ENCODE peak calls at places on chromosomes 7 and 10, in four cellular contexts. J is nephron progenitor cell; D is CD8-positive, alpha-beta T cell; S is osteocyte. G is an unnamed sample.

GRCh38 chr10:104622598-104623209 is 18.4 kb upstream of the SORCS3 start:
- DNase-seq in J (peak), D (no peak), S (no peak), G (peak)

GRCh38 chr10:79020605-79021004 is 48.2 kb upstream of the ZMIZ1 start:
- DNase-seq in J (no peak), D (no peak), S (no peak), G (no peak)

GRCh38 chr7:96084880-96085551 is 236.9 kb downstream of the SLC25A13 start:
- DNase-seq in J (no peak), D (no peak), S (no peak), G (peak)

GRCh38 chr10:69888882-69889584 is 87.3 kb downstream of the COL13A1 start:
- DNase-seq in J (no peak), D (no peak), S (no peak), G (no peak)

GRCh38 chr10:68271104-68271882 is 39.4 kb upstream of the ATOH7 start:
- DNase-seq in J (no peak), D (no peak), S (no peak), G (peak)

GRCh38 chr7:25945608-25946007 is 206.4 kb upstream of the NFE2L3 start:
- DNase-seq in J (no peak), D (no peak), S (no peak), G (peak)

GRCh38 chr7:16929146-16929762 is 47.5 kb upstream of the AGR3 start:
- DNase-seq in J (no peak), D (no peak), S (no peak), G (no peak)

GRCh38 chr7:5672468-5672867 is 109.0 kb downstream of the RNF216 start:
- DNase-seq in J (no peak), D (no peak), S (no peak), G (no peak)

GRCh38 chr10:103238506-103239252 is 7.0 kb upstream of the RPEL1 start:
- DNase-seq in J (no peak), D (no peak), S (no peak), G (peak)

GRCh38 chr10:60916025-60916424 is 28.0 kb downstream of the RHOBTB1 start:
- DNase-seq in J (no peak), D (no peak), S (no peak), G (no peak)
- TF ChIP-seq CTCF in J (no peak), D (no peak), S (no peak), G (peak)

GRCh38 chr7:11489280-11489679 is 342.7 kb downstream of the THSD7A start:
- DNase-seq in J (no peak), D (no peak), S (no peak), G (no peak)
- TF ChIP-seq CTCF in J (no peak), D (no peak), S (no peak), G (no peak)

DNA sequence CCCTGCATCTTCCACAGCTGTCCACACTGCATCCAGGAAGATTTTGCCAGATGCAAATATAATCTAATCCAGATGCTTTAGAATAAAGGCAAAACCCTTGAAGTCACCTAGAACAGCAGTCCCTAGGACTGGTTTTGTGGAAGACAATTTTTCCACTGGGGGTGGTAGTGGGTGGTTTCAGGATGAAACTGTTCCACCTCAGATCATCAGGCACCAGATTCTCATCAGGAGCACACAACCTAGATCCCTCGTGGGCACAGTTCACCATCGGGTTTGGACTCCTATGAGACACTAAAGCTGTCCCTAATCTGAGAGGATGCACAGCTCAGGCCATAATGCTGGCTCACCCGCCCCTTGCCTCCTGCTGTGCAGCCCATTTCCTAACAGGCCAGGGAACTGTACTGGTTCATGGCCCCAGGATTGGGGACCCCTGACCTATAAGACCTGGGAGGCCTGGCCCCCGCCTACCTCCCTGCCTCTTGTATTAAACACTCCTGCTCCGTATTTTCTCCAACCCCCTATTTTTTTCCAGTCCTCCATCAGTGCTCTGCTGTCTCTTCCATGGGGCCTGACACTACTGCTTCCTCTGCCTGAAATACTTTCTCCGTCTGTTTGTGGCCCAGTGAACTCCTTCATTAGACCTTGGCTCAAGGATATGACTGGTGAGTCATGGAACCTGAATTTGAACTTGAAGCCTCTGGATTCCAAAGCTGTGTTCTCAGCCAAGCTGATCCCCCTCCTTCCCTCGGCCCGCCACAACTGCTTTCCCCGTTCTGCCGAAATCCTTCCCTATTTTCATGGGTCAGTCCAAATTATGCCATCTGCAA is 79.9 kb upstream of the RHEB start:
- DNase-seq in J (no peak), D (no peak), S (no peak), G (peak)
- TF ChIP-seq CTCF in J (no peak), D (no peak), S (peak), G (no peak)

DNA sequence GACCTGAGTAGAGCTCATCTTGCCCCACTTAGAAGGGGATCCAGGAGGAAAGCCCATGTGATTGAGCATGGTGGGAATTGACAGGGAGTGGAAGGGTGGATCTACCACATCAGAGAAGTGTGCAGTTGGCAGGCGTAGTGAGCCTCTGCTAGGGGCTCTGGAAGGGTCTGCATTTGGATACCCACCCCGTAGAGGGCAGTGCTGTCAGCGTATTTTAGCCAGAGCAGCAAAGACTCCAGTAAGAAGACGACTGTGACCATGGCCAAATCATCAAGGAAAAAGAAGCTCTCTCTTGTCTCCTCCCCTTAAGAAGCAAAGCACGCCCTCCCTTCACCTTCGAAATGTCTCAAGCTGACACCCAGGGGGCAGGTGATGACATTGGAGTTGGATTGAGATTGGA is 68.8 kb upstream of the INHBA start:
- DNase-seq in J (no peak), D (no peak), S (no peak), G (no peak)
- TF ChIP-seq CTCF in J (no peak), D (no peak), S (no peak), G (no peak)

GRCh38 chr10:43078986-43079273 is 2.1 kb downstream of the RET start:
- DNase-seq in J (peak), D (peak), S (no peak), G (peak)
- TF ChIP-seq CTCF in J (peak), D (no peak), S (peak), G (peak)

GRCh38 chr7:140342732-140343514 is 55.4 kb downstream of the SLC37A3 start:
- DNase-seq in J (peak), D (no peak), S (no peak), G (peak)
- TF ChIP-seq CTCF in J (peak), D (no peak), S (peak), G (peak)

DNA sequence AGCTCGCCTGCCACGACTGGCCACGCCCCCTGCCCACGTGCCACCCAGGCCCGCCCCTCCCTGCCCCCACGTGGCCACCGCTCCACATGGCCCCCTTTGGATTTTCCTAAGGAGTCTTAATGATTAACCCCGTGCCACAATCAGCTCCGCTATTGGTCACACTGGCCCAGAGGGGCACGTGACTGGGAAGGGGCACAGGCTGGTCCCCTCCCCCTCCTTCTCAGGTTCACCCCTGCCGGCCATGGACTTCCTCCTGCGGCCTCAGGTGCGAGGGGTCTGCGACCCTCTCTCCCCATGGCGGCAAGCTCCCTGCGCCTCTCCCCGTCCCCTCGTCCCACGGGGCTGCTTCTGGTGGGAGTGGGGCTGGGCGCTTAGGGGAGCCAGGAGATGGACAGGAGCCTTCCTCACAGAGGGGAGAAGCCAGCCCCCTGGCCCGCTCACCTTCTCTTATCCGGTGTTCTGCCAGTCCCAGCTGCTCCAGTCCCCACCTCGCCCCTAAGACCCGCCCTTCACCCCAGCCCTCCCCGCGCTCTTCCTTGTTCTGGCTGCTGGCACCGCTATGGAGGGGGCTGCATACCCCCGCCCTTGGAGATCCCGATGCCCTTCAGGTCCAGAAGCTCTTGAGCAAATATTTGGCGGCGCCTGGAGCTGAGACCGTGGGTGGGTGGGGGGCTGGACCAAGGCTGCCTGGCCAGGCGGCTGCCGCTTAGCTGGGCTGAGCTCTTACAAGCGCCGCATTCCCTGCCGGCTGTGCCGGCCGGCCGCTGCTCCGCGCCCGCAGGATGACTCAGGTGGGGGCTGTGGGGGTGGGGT is 3.2 kb downstream of the SLC4A2 start:
- DNase-seq in J (peak), D (no peak), S (no peak), G (peak)
- TF ChIP-seq CTCF in J (no peak), D (no peak), S (no peak), G (no peak)

GRCh38 chr7:102288285-102288930 is 1.7 kb downstream of the SH2B2 start:
- DNase-seq in J (no peak), D (no peak), S (no peak), G (no peak)
- TF ChIP-seq CTCF in J (no peak), D (no peak), S (peak), G (no peak)

G was measured in epithelial cell of esophagus.